ENCODE peak calls at places on chromosome 6, in four cellular contexts. M, Z, L and G are unnamed samples.

GRCh38 chr6:137811121-137811911 is 55.7 kb upstream of the TNFAIP3 start:
- DNase-seq in M (peak; percentile 99), Z (peak; percentile 87), L (peak; percentile 75), G (peak; percentile 41)

GRCh38 chr6:102075539-102075938 is 682.0 kb downstream of the GRIK2 start:
- DNase-seq in M (no peak), Z (no peak), L (no peak), G (no peak)

GRCh38 chr6:118743744-118744143 is 92.4 kb upstream of the CEP85L start:
- DNase-seq in M (no peak), Z (no peak), L (no peak), G (no peak)

GRCh38 chr6:139480356-139480833 is 105.9 kb upstream of the CITED2 start:
- DNase-seq in M (no peak), Z (no peak), L (no peak), G (no peak)

GRCh38 chr6:36666726-36667591 is 11.6 kb upstream of the CDKN1A start:
- DNase-seq in M (peak; percentile 95), Z (peak; percentile 91), L (no peak), G (peak; percentile 77)

GRCh38 chr6:115323001-115323400 is 737.7 kb downstream of the FRK start:
- DNase-seq in M (no peak), Z (no peak), L (no peak), G (no peak)

GRCh38 chr6:145963216-145964068 is 716 bp downstream of the SHPRH start:
- DNase-seq in M (peak; percentile 75), Z (peak; percentile 47), L (peak; percentile 29), G (peak; percentile 82)

GRCh38 chr6:69936674-69937363 is 70.5 kb downstream of the COL19A1 start:
- DNase-seq in M (no peak), Z (peak; percentile 16), L (no peak), G (no peak)

GRCh38 chr6:149337330-149337729 is 19.8 kb downstream of the TAB2 start:
- DNase-seq in M (no peak), Z (no peak), L (no peak), G (no peak)

GRCh38 chr6:22512716-22513452 is 56.5 kb upstream of the HDGFL1 start:
- DNase-seq in M (no peak), Z (no peak), L (no peak), G (no peak)

GRCh38 chr6:137903933-137904821 is 37.1 kb downstream of the TNFAIP3 start:
- DNase-seq in M (no peak), Z (no peak), L (no peak), G (no peak)

GRCh38 chr6:4281341-4282293 is 146.2 kb upstream of the ECI2 start:
- DNase-seq in M (peak; percentile 38), Z (peak; percentile 70), L (peak; percentile 1), G (no peak)

GRCh38 chr6:138981416-138981815 is 6.6 kb downstream of the REPS1 start:
- DNase-seq in M (peak; percentile 17), Z (no peak), L (no peak), G (no peak)

GRCh38 chr6:113511100-113511499 is 346.0 kb upstream of the MARCKS start:
- DNase-seq in M (no peak), Z (no peak), L (no peak), G (no peak)

GRCh38 chr6:79548310-79548709 is 11.1 kb upstream of the LCA5 start:
- DNase-seq in M (no peak), Z (peak; percentile 11), L (no peak), G (no peak)

GRCh38 chr6:135087403-135087802 is 32.8 kb upstream of the HBS1L start:
- DNase-seq in M (no peak), Z (no peak), L (no peak), G (peak; percentile 44)

GRCh38 chr6:105746539-105746938 is 339.6 kb upstream of the PRDM1 start:
- DNase-seq in M (no peak), Z (no peak), L (no peak), G (no peak)

GRCh38 chr6:111758608-111759293 is 114.5 kb downstream of the FYN start:
- DNase-seq in M (no peak), Z (no peak), L (peak; percentile 68), G (no peak)
- H3K27ac ChIP-seq in M (no peak overlapping the region), Z (peak overlapping the region; percentile 22), L (peak overlapping the region; percentile 93), G (peak overlapping the region; percentile 96)

GRCh38 chr6:110538416-110539060 is 62.1 kb upstream of the SLC22A16 start:
- DNase-seq in M (no peak), Z (no peak), L (no peak), G (no peak)
- H3K4me1 ChIP-seq in M (peaks cover 16% of the 10 kb centered on the region), Z (peaks cover 4% of the 10 kb centered on the region), L (no peaks in the 10 kb centered on the region), G (no peaks in the 10 kb centered on the region)

GRCh38 chr6:43090557-43090952 is 14.4 kb downstream of the PTK7 start:
- DNase-seq in M (peak; percentile 27), Z (no peak), L (no peak), G (no peak)

GRCh38 chr6:43089467-43089866 is 13.4 kb downstream of the PTK7 start:
- DNase-seq in M (no peak), Z (peak; percentile 14), L (no peak), G (no peak)

GRCh38 chr6:43089874-43090556 is 13.9 kb downstream of the PTK7 start:
- DNase-seq in M (peak; percentile 20), Z (no peak), L (no peak), G (no peak)

GRCh38 chr6:43091020-43091419 is 14.9 kb downstream of the PTK7 start:
- DNase-seq in M (no peak), Z (no peak), L (no peak), G (no peak)

GRCh38 chr6:43088654-43089056 is 12.5 kb downstream of the PTK7 start:
- DNase-seq in M (no peak), Z (no peak), L (no peak), G (no peak)
- H3K27ac ChIP-seq in M (peak overlapping the region; percentile 88), Z (peak overlapping the region; percentile 77), L (no peak overlapping the region), G (no peak overlapping the region)

GRCh38 chr6:131980338-131980790 is 29.2 kb upstream of the CCN2 start:
- DNase-seq in M (no peak), Z (no peak), L (no peak), G (no peak)
- H3K4me1 ChIP-seq in M (peaks cover 9% of the 10 kb centered on the region), Z (peaks cover 6% of the 10 kb centered on the region), L (no peaks in the 10 kb centered on the region), G (no peaks in the 10 kb centered on the region)